ENCODE peak calls at places on chromosomes 4 and X, in nine cellular contexts. G is psoas muscle, O is hepatocyte, D is GM10248, K is Calu3, M is AG04449, U is upper lobe of right lung, P is PC-3, A is astrocyte of the spinal cord. V is an unnamed sample.

GRCh38 chr4:7928711-7929505 is 10.8 kb downstream of the AFAP1 start:
- DNase-seq in G (no peak), O (no peak), M (no peak), K (no peak), A (no peak), U (no peak), D (no peak), P (no peak), V (peak)

GRCh38 chr4:147019061-147019460 is 73.4 kb upstream of the TTC29 start:
- DNase-seq in D (peak), G (peak), A (peak), M (no peak), P (peak), K (peak), O (peak), U (peak), V (peak)

GRCh38 chr4:171721937-171722336 is 91.3 kb upstream of the GALNTL6 start:
- DNase-seq in K (no peak), U (no peak), A (no peak), G (no peak), P (no peak), M (no peak), O (no peak), D (no peak), V (peak)

GRCh38 chrX:130097507-130098201 is 12.6 kb downstream of the ELF4 start:
- DNase-seq in M (no peak), D (no peak), U (peak), A (no peak), G (no peak), K (peak), O (peak), P (no peak), V (no peak)

GRCh38 chrX:46444011-46444410 is 101.2 kb downstream of the ZNF674 start:
- DNase-seq in U (no peak), G (no peak), P (peak), A (peak), O (peak), M (peak), D (no peak), K (peak), V (peak)

GRCh38 chrX:118655561-118656246 is 71.7 kb upstream of the IL13RA1 start:
- DNase-seq in U (no peak), K (peak), G (no peak), D (no peak), A (peak), P (peak), O (no peak), M (no peak), V (peak)

GRCh38 chr4:96652158-96652557 is 812.3 kb downstream of the PDHA2 start:
- DNase-seq in U (no peak), G (no peak), D (no peak), O (no peak), P (peak), M (no peak), A (peak), K (no peak), V (peak)

GRCh38 chr4:125368161-125368560 is 53.4 kb downstream of the FAT4 start:
- DNase-seq in K (no peak), O (peak), M (no peak), G (no peak), D (no peak), A (peak), U (no peak), P (peak), V (peak)

GRCh38 chr4:60938621-60939020 is 261.5 kb upstream of the ADGRL3 start:
- DNase-seq in G (no peak), D (no peak), U (no peak), O (no peak), K (no peak), A (no peak), P (peak), M (no peak), V (peak)

GRCh38 chr4:77092832-77093800 is 17.3 kb upstream of the CCNI start:
- DNase-seq in D (no peak), K (no peak), O (no peak), A (peak), U (no peak), P (peak), M (no peak), G (no peak), V (peak)

GRCh38 chr4:1693131-1693896 is 9.2 kb upstream of the FAM53A start:
- DNase-seq in K (peak), O (peak), A (peak), M (no peak), G (peak), P (peak), D (peak), U (peak), V (peak)

GRCh38 chr4:73259552-73260140 is 1.0 kb upstream of the ANKRD17 start:
- DNase-seq in K (no peak), G (no peak), P (no peak), D (no peak), O (peak), M (no peak), U (no peak), A (no peak), V (no peak)

GRCh38 chrX:149916745-149917392 is 12.5 kb upstream of the HSFX4 start:
- DNase-seq in O (no peak), U (no peak), M (no peak), P (no peak), A (no peak), K (no peak), D (peak), G (no peak), V (no peak)

GRCh38 chrX:114615765-114616164 is 31.9 kb downstream of the HTR2C start:
- DNase-seq in G (no peak), K (no peak), P (no peak), D (no peak), O (no peak), U (no peak), A (no peak), M (no peak), V (no peak)

GRCh38 chr4:96895826-96896225 is 1055.9 kb downstream of the PDHA2 start:
- DNase-seq in U (no peak), P (no peak), M (no peak), O (no peak), G (no peak), K (no peak), D (no peak), A (no peak), V (no peak)

GRCh38 chrX:55107262-55107661 is 18.4 kb downstream of the PAGE2 start:
- DNase-seq in K (no peak), U (no peak), P (no peak), O (no peak), G (no peak), M (no peak), A (no peak), D (no peak), V (no peak)

GRCh38 chr4:55411621-55412020 is 15.9 kb downstream of the TMEM165 start:
- DNase-seq in A (no peak), U (no peak), O (no peak), D (no peak), K (no peak), P (peak), G (no peak), M (no peak), V (peak)

GRCh38 chr4:26000274-26000950 is 86.4 kb downstream of the SMIM20 start:
- DNase-seq in K (no peak), D (no peak), A (peak), O (no peak), U (no peak), G (no peak), M (no peak), P (no peak), V (no peak)

DNA sequence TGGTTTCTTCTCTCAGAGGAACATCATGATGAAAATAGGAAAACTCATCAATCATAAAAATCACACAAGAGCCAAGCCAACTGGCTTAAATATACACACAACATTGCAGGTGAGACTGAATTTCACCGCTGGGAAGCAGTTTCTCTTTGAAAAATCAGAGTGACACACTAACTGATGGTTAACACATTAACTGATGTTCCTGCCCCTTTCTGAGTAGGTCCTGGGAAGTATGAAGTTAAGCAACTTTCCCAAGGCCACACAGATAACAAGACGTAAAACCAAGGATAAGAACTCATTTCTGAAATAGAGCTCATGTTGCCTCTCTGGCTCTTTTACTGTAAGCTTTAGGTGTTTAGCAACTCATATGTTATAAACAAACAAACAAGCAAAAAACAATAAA is 813.7 kb upstream of the HS3ST1 start:
- DNase-seq in O (peak), D (no peak), M (no peak), G (no peak), K (no peak), A (no peak), U (no peak), P (no peak), V (no peak)
- TF ChIP-seq CTCF in O (no peak), D (no peak), M (no peak), G (no peak), K (no peak), A (no peak), U (no peak), P (no peak), V (no peak)

GRCh38 chr4:4408132-4408523 is 21.2 kb downstream of the NSG1 start:
- DNase-seq in K (no peak), U (no peak), O (no peak), D (no peak), A (no peak), G (no peak), M (no peak), P (no peak), V (no peak)

GRCh38 chr4:4408576-4409335 is 21.9 kb downstream of the NSG1 start:
- DNase-seq in G (no peak), A (no peak), O (no peak), U (no peak), K (no peak), D (no peak), M (no peak), P (no peak), V (peak)

GRCh38 chr4:4407299-4408131 is 20.6 kb downstream of the NSG1 start:
- DNase-seq in A (no peak), P (no peak), O (no peak), U (no peak), K (no peak), D (no peak), G (no peak), M (no peak), V (no peak)

GRCh38 chr4:4410271-4410670 is 23.4 kb downstream of the NSG1 start:
- DNase-seq in O (no peak), G (no peak), U (no peak), P (no peak), D (no peak), M (no peak), A (no peak), K (no peak), V (no peak)

GRCh38 chr4:4409416-4410115 is 22.7 kb downstream of the NSG1 start:
- DNase-seq in K (no peak), O (no peak), D (no peak), M (no peak), G (no peak), A (no peak), U (no peak), P (no peak), V (no peak)
- TF ChIP-seq CTCF in K (no peak), O (no peak), D (no peak), M (no peak), G (no peak), A (no peak), U (no peak), P (no peak), V (no peak)

GRCh38 chr4:184731056-184731455 is 2.8 kb downstream of the CENPU start:
- DNase-seq in O (no peak), G (no peak), P (no peak), K (no peak), U (no peak), D (no peak), A (no peak), M (no peak), V (no peak)
- TF ChIP-seq CTCF in O (no peak), G (no peak), P (no peak), K (no peak), U (no peak), D (no peak), A (no peak), M (no peak), V (no peak)

GRCh38 chr4:141605425-141605856 is 30.9 kb upstream of the IL15 start:
- DNase-seq in O (no peak), G (no peak), K (no peak), D (no peak), U (no peak), A (no peak), P (no peak), M (no peak), V (no peak)

GRCh38 chr4:141614878-141615586 is 21.4 kb upstream of the IL15 start:
- DNase-seq in A (no peak), D (no peak), P (no peak), K (no peak), O (no peak), U (no peak), G (no peak), M (no peak), V (no peak)

GRCh38 chr4:141609243-141609642 is 27.1 kb upstream of the IL15 start:
- DNase-seq in O (no peak), U (no peak), A (no peak), G (no peak), K (peak), M (no peak), D (no peak), P (peak), V (peak)

GRCh38 chr4:141610365-141610764 is 26.0 kb upstream of the IL15 start:
- DNase-seq in U (no peak), D (no peak), O (no peak), K (no peak), M (no peak), A (no peak), P (no peak), G (no peak), V (no peak)
- TF ChIP-seq CTCF in U (no peak), D (no peak), O (no peak), K (no peak), M (no peak), A (no peak), P (no peak), G (no peak), V (no peak)

DNA sequence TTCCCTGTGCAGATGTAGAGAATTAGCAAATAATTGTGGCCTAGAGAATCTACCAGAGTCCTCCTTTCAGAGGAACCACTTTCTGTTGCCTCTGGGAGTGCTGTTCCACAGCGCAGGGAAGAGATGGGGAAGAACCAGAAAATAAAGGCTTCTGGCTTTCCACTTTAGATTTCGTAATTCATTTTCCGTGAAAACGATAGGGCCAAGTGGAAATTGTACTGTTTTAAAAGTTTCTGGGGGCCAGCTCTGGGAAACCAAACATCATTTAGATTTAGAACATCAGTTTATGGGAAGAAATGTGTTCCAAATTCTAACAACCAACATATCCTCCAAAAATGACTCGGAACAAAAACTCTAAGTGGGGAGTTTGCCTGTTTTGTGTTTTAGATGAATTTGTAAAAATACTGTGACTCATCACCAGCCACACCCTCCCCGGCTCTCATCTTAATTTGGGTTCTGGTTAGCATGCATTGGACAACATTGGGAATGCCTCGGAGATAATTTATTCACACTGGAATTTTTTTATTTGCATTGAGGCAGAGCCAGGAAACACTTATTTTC is 65.2 kb upstream of the LNX1 start:
- DNase-seq in M (no peak), O (no peak), G (no peak), U (no peak), A (peak), P (peak), D (no peak), K (no peak), V (no peak)
- TF ChIP-seq CTCF in M (peak), O (peak), G (peak), U (peak), A (peak), P (peak), D (no peak), K (no peak), V (peak)

DNA sequence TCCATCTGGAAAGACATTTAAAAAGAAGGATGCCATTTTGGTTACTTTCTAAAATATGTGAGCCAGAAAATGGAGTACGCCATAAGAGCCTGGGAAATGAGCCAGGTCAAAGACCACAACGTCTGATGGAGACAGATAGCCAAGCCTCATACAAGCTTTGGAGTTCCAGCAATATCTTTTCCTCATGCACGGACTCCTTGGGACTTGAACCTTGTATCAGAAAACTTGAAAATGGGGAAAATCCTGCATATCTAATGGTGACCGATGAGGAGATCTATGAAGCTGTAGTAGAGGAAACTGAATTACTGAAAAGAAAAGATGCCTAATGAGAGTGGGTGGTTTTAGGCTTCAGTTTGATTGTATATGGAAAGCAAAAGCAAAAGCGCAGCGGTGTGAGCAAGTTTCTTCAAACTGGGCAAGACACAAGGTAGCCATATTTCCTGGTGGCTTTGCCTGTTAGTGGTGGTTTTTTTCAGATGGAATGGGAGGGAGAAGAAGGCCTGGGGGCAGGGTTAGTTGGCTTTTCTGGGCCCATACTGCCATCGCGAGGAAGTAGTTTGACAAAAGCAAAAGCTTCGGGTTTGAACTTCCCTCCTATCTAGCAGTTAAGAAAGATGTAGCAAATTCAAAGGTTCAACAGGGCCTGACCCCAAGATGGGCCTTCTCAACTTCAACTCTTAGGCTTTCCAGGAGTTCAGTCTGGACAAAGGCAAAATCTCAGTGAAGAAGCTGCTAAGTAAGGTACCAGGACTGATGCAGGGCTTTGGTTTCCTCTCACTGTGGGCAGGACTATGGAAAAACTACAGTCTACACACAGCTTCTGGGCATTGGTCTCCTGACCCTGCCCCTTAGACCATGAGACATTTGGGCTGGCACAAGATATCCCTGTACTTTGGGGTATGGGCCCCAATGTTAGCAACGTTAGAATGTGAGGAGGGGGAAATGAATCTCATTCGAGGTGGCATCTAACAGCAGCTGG is 210.0 kb upstream of the STK26 start:
- DNase-seq in U (no peak), M (no peak), O (no peak), P (peak), G (peak), D (peak), A (peak), K (no peak), V (no peak)
- TF ChIP-seq CTCF in U (peak), M (no peak), O (no peak), P (peak), G (peak), D (peak), A (peak), K (no peak), V (no peak)

GRCh38 chrX:23626651-23627050 is 40.6 kb upstream of the PRDX4 start:
- DNase-seq in D (no peak), A (no peak), O (no peak), M (no peak), K (no peak), P (no peak), U (no peak), G (no peak), V (no peak)
- TF ChIP-seq CTCF in D (no peak), A (peak), O (no peak), M (no peak), K (no peak), P (peak), U (no peak), G (no peak), V (peak)

DNA sequence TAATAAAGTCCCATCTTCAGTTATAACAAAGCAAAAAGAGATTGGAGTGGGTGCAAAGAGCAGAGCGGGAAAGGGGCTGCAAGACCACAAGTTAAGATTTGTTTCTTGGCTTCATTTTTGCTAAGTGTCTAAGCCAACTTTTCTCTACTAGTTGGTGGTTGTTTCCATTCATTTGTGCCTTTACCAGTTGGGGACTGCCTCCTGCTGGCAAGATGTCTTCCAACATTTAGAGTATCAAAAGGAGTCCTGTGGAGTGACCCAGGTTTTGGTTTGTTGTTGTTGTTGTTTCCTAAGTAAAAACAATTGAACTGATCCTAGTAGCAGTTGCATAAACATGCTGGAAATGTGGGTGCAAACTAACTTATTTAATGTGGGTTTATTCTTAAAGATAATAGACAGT is 121.1 kb downstream of the SPATA18 start:
- DNase-seq in M (no peak), O (peak), A (no peak), G (no peak), U (no peak), P (peak), D (no peak), K (no peak), V (peak)
- TF ChIP-seq CTCF in M (no peak), O (peak), A (peak), G (no peak), U (peak), P (peak), D (no peak), K (no peak), V (peak)

GRCh38 chrX:109707322-109707721 is 25.7 kb downstream of the ACSL4 start:
- DNase-seq in A (no peak), O (no peak), P (no peak), M (no peak), D (no peak), G (no peak), U (no peak), K (no peak), V (no peak)

GRCh38 chrX:109704563-109704962 is 28.5 kb downstream of the ACSL4 start:
- DNase-seq in O (no peak), G (no peak), K (no peak), A (no peak), M (no peak), P (no peak), U (no peak), D (no peak), V (no peak)

GRCh38 chrX:109710181-109710580 is 22.9 kb downstream of the ACSL4 start:
- DNase-seq in A (no peak), O (no peak), U (no peak), D (no peak), M (no peak), P (no peak), G (no peak), K (no peak), V (no peak)

GRCh38 chrX:109714340-109714958 is 18.6 kb downstream of the ACSL4 start:
- DNase-seq in A (peak), K (no peak), P (peak), G (no peak), O (no peak), D (no peak), M (peak), U (no peak), V (peak)

DNA sequence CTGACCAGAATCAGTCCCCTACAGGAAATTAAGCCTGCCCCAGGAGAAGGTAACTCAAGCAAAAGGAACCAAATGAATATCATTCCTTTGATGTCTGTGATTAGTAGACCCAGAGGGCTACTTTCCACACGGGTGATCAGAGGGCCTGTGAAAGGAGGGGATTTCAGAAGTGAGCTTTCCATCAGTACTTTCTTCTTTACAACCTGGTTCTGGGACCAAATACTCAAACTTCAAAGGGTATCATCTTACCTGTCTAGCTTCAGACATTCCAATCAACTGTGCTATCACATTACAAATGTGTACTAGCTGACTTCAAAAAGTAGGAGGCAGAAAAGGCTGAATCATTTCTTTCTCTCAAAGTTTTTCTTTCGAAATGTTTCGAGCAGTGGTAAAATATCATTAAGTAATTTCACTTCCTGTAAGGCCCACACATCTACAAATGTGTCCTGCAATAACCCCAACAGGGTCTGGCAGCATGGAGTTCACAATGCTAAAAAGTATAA is 23.9 kb downstream of the ACSL4 start:
- DNase-seq in K (no peak), U (no peak), G (no peak), D (peak), O (no peak), P (peak), A (peak), M (no peak), V (peak)
- TF ChIP-seq CTCF in K (no peak), U (no peak), G (no peak), D (no peak), O (no peak), P (no peak), A (no peak), M (no peak), V (no peak)

GRCh38 chrX:51804741-51805140 is 61.5 kb downstream of the GSPT2 start:
- DNase-seq in U (no peak), O (no peak), K (no peak), A (no peak), G (no peak), P (peak), M (no peak), D (no peak), V (no peak)
- TF ChIP-seq CTCF in U (no peak), O (no peak), K (peak), A (no peak), G (peak), P (peak), M (no peak), D (no peak), V (no peak)